ENCODE peak calls at places on chromosomes 4 and X, in nine cellular contexts. One of them, this sample, is unnamed.

GRCh38 chrX:48975541-48975940 is 3.9 kb upstream of the KCND1 start:
- DNase-seq in IMR-90: no peak
- DNase-seq in PC-3: no peak
- DNase-seq in cardiac muscle cell: no peak
- DNase-seq in CD4-positive, CD25-positive, alpha-beta regulatory T cell: no peak
- DNase-seq in fibroblast of mammary gland: no peak
- DNase-seq in astrocyte of the spinal cord: no peak
- DNase-seq in left ventricle myocardium inferior: no peak
- DNase-seq in astrocyte: no peak
- DNase-seq in this sample: no peak

GRCh38 chr4:88017516-88018302 is 10.3 kb downstream of the PKD2 start:
- DNase-seq in IMR-90: peak; percentile 98
- DNase-seq in PC-3: peak; percentile 81
- DNase-seq in cardiac muscle cell: peak; percentile 97
- DNase-seq in CD4-positive, CD25-positive, alpha-beta regulatory T cell: no peak
- DNase-seq in fibroblast of mammary gland: peak; percentile 98
- DNase-seq in astrocyte of the spinal cord: peak; percentile 93
- DNase-seq in left ventricle myocardium inferior: no peak
- DNase-seq in astrocyte: peak; percentile 98
- DNase-seq in this sample: peak; percentile 91

GRCh38 chr4:110799171-110799570 is 176.3 kb upstream of the PITX2 start:
- DNase-seq in IMR-90: no peak
- DNase-seq in PC-3: no peak
- DNase-seq in cardiac muscle cell: no peak
- DNase-seq in CD4-positive, CD25-positive, alpha-beta regulatory T cell: no peak
- DNase-seq in fibroblast of mammary gland: no peak
- DNase-seq in astrocyte of the spinal cord: no peak
- DNase-seq in left ventricle myocardium inferior: no peak
- DNase-seq in astrocyte: no peak
- DNase-seq in this sample: no peak

GRCh38 chrX:153669901-153670731 is 3.5 kb downstream of the PNCK start:
- DNase-seq in IMR-90: no peak
- DNase-seq in PC-3: no peak
- DNase-seq in cardiac muscle cell: no peak
- DNase-seq in CD4-positive, CD25-positive, alpha-beta regulatory T cell: no peak
- DNase-seq in fibroblast of mammary gland: no peak
- DNase-seq in astrocyte of the spinal cord: no peak
- DNase-seq in left ventricle myocardium inferior: no peak
- DNase-seq in astrocyte: no peak
- DNase-seq in this sample: no peak

GRCh38 chr4:8267077-8267476 is 2.5 kb upstream of the HTRA3 start:
- DNase-seq in IMR-90: peak; percentile 33
- DNase-seq in PC-3: peak; percentile 68
- DNase-seq in cardiac muscle cell: peak; percentile 88
- DNase-seq in CD4-positive, CD25-positive, alpha-beta regulatory T cell: peak; percentile 45
- DNase-seq in fibroblast of mammary gland: peak; percentile 62
- DNase-seq in astrocyte of the spinal cord: peak; percentile 22
- DNase-seq in left ventricle myocardium inferior: peak; percentile 87
- DNase-seq in astrocyte: no peak
- DNase-seq in this sample: no peak

GRCh38 chrX:132086717-132087116 is 41.1 kb downstream of the FRMD7 start:
- DNase-seq in IMR-90: no peak
- DNase-seq in PC-3: peak; percentile 65
- DNase-seq in cardiac muscle cell: no peak
- DNase-seq in CD4-positive, CD25-positive, alpha-beta regulatory T cell: no peak
- DNase-seq in fibroblast of mammary gland: peak; percentile 12
- DNase-seq in astrocyte of the spinal cord: no peak
- DNase-seq in left ventricle myocardium inferior: no peak
- DNase-seq in astrocyte: peak; percentile 6
- DNase-seq in this sample: peak; percentile 10

GRCh38 chr4:110361921-110362320 is 114.0 kb upstream of the ENPEP start:
- DNase-seq in IMR-90: no peak
- DNase-seq in PC-3: peak; percentile 85
- DNase-seq in cardiac muscle cell: peak; percentile 85
- DNase-seq in CD4-positive, CD25-positive, alpha-beta regulatory T cell: no peak
- DNase-seq in fibroblast of mammary gland: peak; percentile 41
- DNase-seq in astrocyte of the spinal cord: peak; percentile 95
- DNase-seq in left ventricle myocardium inferior: no peak
- DNase-seq in astrocyte: peak; percentile 90
- DNase-seq in this sample: peak; percentile 71

GRCh38 chrX:103183912-103184311 is 31.0 kb upstream of the BEX4 start:
- DNase-seq in IMR-90: no peak
- DNase-seq in PC-3: no peak
- DNase-seq in cardiac muscle cell: no peak
- DNase-seq in CD4-positive, CD25-positive, alpha-beta regulatory T cell: no peak
- DNase-seq in fibroblast of mammary gland: no peak
- DNase-seq in astrocyte of the spinal cord: no peak
- DNase-seq in left ventricle myocardium inferior: no peak
- DNase-seq in astrocyte: no peak
- DNase-seq in this sample: no peak

GRCh38 chr4:78621395-78621794 is 69.8 kb downstream of the ANXA3 start:
- DNase-seq in IMR-90: no peak
- DNase-seq in PC-3: no peak
- DNase-seq in cardiac muscle cell: no peak
- DNase-seq in CD4-positive, CD25-positive, alpha-beta regulatory T cell: no peak
- DNase-seq in fibroblast of mammary gland: no peak
- DNase-seq in astrocyte of the spinal cord: no peak
- DNase-seq in left ventricle myocardium inferior: no peak
- DNase-seq in astrocyte: no peak
- DNase-seq in this sample: no peak

GRCh38 chr4:150723727-150724411 is 141.9 kb downstream of the MAB21L2 start:
- DNase-seq in IMR-90: no peak
- DNase-seq in PC-3: no peak
- DNase-seq in cardiac muscle cell: no peak
- DNase-seq in CD4-positive, CD25-positive, alpha-beta regulatory T cell: no peak
- DNase-seq in fibroblast of mammary gland: no peak
- DNase-seq in astrocyte of the spinal cord: no peak
- DNase-seq in left ventricle myocardium inferior: no peak
- DNase-seq in astrocyte: no peak
- DNase-seq in this sample: no peak

GRCh38 chrX:19389217-19389616 is 45.5 kb downstream of the PDHA1 start:
- DNase-seq in IMR-90: no peak
- DNase-seq in PC-3: no peak
- DNase-seq in cardiac muscle cell: no peak
- DNase-seq in CD4-positive, CD25-positive, alpha-beta regulatory T cell: no peak
- DNase-seq in fibroblast of mammary gland: no peak
- DNase-seq in astrocyte of the spinal cord: no peak
- DNase-seq in left ventricle myocardium inferior: no peak
- DNase-seq in astrocyte: no peak
- DNase-seq in this sample: no peak

GRCh38 chr4:13977755-13978154 is 350.2 kb upstream of the BOD1L1 start:
- DNase-seq in IMR-90: peak; percentile 5
- DNase-seq in PC-3: no peak
- DNase-seq in cardiac muscle cell: no peak
- DNase-seq in CD4-positive, CD25-positive, alpha-beta regulatory T cell: no peak
- DNase-seq in fibroblast of mammary gland: no peak
- DNase-seq in astrocyte of the spinal cord: no peak
- DNase-seq in left ventricle myocardium inferior: no peak
- DNase-seq in astrocyte: no peak
- DNase-seq in this sample: no peak

GRCh38 chr4:78922207-78922606 is 17.0 kb downstream of the PAQR3 start:
- DNase-seq in IMR-90: peak; percentile 83
- DNase-seq in PC-3: no peak
- DNase-seq in cardiac muscle cell: peak; percentile 40
- DNase-seq in CD4-positive, CD25-positive, alpha-beta regulatory T cell: no peak
- DNase-seq in fibroblast of mammary gland: peak; percentile 77
- DNase-seq in astrocyte of the spinal cord: peak; percentile 39
- DNase-seq in left ventricle myocardium inferior: no peak
- DNase-seq in astrocyte: peak; percentile 54
- DNase-seq in this sample: peak; percentile 39

GRCh38 chr4:84497835-84498202 is 1.3 kb downstream of the NKX6-1 start:
- DNase-seq in IMR-90: no peak
- DNase-seq in PC-3: no peak
- DNase-seq in cardiac muscle cell: no peak
- DNase-seq in CD4-positive, CD25-positive, alpha-beta regulatory T cell: no peak
- DNase-seq in fibroblast of mammary gland: no peak
- DNase-seq in astrocyte of the spinal cord: no peak
- DNase-seq in left ventricle myocardium inferior: no peak
- DNase-seq in astrocyte: no peak
- DNase-seq in this sample: no peak
- H3K4me3 ChIP-seq in IMR-90: peak overlapping the region; percentile 48
- H3K4me3 ChIP-seq in PC-3: peak overlapping the region; percentile 90
- H3K4me3 ChIP-seq in cardiac muscle cell: peak overlapping the region; percentile 31
- H3K4me3 ChIP-seq in CD4-positive, CD25-positive, alpha-beta regulatory T cell: no peak overlapping the region
- H3K4me3 ChIP-seq in fibroblast of mammary gland: peak overlapping the region; percentile 52
- H3K4me3 ChIP-seq in astrocyte of the spinal cord: peak overlapping the region; percentile 61
- H3K4me3 ChIP-seq in left ventricle myocardium inferior: peak overlapping the region; percentile 62
- H3K4me3 ChIP-seq in astrocyte: peak overlapping the region; percentile 65
- H3K4me3 ChIP-seq in this sample: peak overlapping the region; percentile 47

GRCh38 chr4:53508446-53508845 is 82.8 kb downstream of the LNX1 start:
- DNase-seq in IMR-90: peak; percentile 91
- DNase-seq in PC-3: peak; percentile 79
- DNase-seq in cardiac muscle cell: peak; percentile 84
- DNase-seq in CD4-positive, CD25-positive, alpha-beta regulatory T cell: no peak
- DNase-seq in fibroblast of mammary gland: peak; percentile 96
- DNase-seq in astrocyte of the spinal cord: peak; percentile 82
- DNase-seq in left ventricle myocardium inferior: no peak
- DNase-seq in astrocyte: peak; percentile 86
- DNase-seq in this sample: peak; percentile 90

GRCh38 chr4:53507671-53508286 is 83.5 kb downstream of the LNX1 start:
- DNase-seq in IMR-90: peak; percentile 48
- DNase-seq in PC-3: no peak
- DNase-seq in cardiac muscle cell: peak; percentile 98
- DNase-seq in CD4-positive, CD25-positive, alpha-beta regulatory T cell: no peak
- DNase-seq in fibroblast of mammary gland: peak; percentile 99
- DNase-seq in astrocyte of the spinal cord: peak; percentile 95
- DNase-seq in left ventricle myocardium inferior: peak; percentile 78
- DNase-seq in astrocyte: peak; percentile 98
- DNase-seq in this sample: peak; percentile 97

GRCh38 chr4:53505947-53506346 is 85.3 kb downstream of the LNX1 start:
- DNase-seq in IMR-90: peak; percentile 30
- DNase-seq in PC-3: peak; percentile 46
- DNase-seq in cardiac muscle cell: peak; percentile 43
- DNase-seq in CD4-positive, CD25-positive, alpha-beta regulatory T cell: no peak
- DNase-seq in fibroblast of mammary gland: peak; percentile 38
- DNase-seq in astrocyte of the spinal cord: no peak
- DNase-seq in left ventricle myocardium inferior: no peak
- DNase-seq in astrocyte: no peak
- DNase-seq in this sample: no peak

GRCh38 chr4:53510316-53510715 is 81.0 kb downstream of the LNX1 start:
- DNase-seq in IMR-90: peak; percentile 13
- DNase-seq in PC-3: no peak
- DNase-seq in cardiac muscle cell: peak; percentile 52
- DNase-seq in CD4-positive, CD25-positive, alpha-beta regulatory T cell: no peak
- DNase-seq in fibroblast of mammary gland: peak; percentile 19
- DNase-seq in astrocyte of the spinal cord: no peak
- DNase-seq in left ventricle myocardium inferior: no peak
- DNase-seq in astrocyte: peak; percentile 29
- DNase-seq in this sample: no peak

GRCh38 chr4:53507058-53507457 is 84.2 kb downstream of the LNX1 start:
- DNase-seq in IMR-90: no peak
- DNase-seq in PC-3: no peak
- DNase-seq in cardiac muscle cell: no peak
- DNase-seq in CD4-positive, CD25-positive, alpha-beta regulatory T cell: no peak
- DNase-seq in fibroblast of mammary gland: no peak
- DNase-seq in astrocyte of the spinal cord: no peak
- DNase-seq in left ventricle myocardium inferior: no peak
- DNase-seq in astrocyte: no peak
- DNase-seq in this sample: no peak
- H3K4me3 ChIP-seq in IMR-90: no peak overlapping the region
- H3K4me3 ChIP-seq in PC-3: no peak overlapping the region
- H3K4me3 ChIP-seq in cardiac muscle cell: no peak overlapping the region
- H3K4me3 ChIP-seq in CD4-positive, CD25-positive, alpha-beta regulatory T cell: no peak overlapping the region
- H3K4me3 ChIP-seq in fibroblast of mammary gland: peak overlapping the region; percentile 6
- H3K4me3 ChIP-seq in astrocyte of the spinal cord: no peak overlapping the region
- H3K4me3 ChIP-seq in left ventricle myocardium inferior: peak overlapping the region; percentile 40
- H3K4me3 ChIP-seq in astrocyte: no peak overlapping the region
- H3K4me3 ChIP-seq in this sample: no peak overlapping the region

DNA sequence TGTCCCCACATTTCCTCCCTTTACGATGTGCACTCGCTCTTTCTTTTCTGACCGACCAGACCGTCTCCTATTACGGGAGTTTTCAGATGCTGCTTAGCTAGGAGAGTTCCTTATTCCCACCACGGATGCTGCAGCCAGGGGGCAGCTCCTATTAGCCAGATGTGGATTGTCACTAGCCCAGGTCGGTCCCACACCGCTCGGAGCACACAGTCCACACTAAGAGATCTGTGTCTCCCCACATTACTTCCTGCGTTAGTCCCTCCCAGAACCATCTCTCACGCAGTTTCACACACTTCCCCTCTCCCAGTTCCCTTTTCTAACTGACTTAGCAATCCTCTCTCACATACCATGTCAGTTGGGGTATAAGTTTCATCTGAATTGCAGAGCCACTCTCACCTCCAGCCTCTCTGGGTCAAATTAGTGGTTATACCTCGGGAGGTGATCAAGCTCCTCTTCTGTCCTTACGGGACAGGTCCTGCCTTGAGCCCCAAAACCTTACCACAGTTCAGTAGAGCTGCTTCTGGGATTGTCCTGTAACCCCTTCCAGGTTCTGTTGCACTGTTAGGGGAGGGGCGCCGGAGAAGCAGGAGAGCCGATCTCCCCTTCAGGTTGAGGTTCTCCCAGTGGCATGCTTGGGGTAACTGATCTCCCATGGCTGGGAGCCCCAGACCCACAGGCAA is 28.2 kb downstream of the SULT1E1 start:
- DNase-seq in IMR-90: no peak
- DNase-seq in PC-3: no peak
- DNase-seq in cardiac muscle cell: no peak
- DNase-seq in CD4-positive, CD25-positive, alpha-beta regulatory T cell: peak; percentile 16
- DNase-seq in fibroblast of mammary gland: no peak
- DNase-seq in astrocyte of the spinal cord: no peak
- DNase-seq in left ventricle myocardium inferior: peak; percentile 22
- DNase-seq in astrocyte: no peak
- DNase-seq in this sample: no peak
- H3K4me3 ChIP-seq in IMR-90: no peak overlapping the region
- H3K4me3 ChIP-seq in PC-3: no peak overlapping the region
- H3K4me3 ChIP-seq in cardiac muscle cell: no peak overlapping the region
- H3K4me3 ChIP-seq in CD4-positive, CD25-positive, alpha-beta regulatory T cell: no peak overlapping the region
- H3K4me3 ChIP-seq in fibroblast of mammary gland: no peak overlapping the region
- H3K4me3 ChIP-seq in astrocyte of the spinal cord: no peak overlapping the region
- H3K4me3 ChIP-seq in left ventricle myocardium inferior: no peak overlapping the region
- H3K4me3 ChIP-seq in astrocyte: no peak overlapping the region
- H3K4me3 ChIP-seq in this sample: no peak overlapping the region

DNA sequence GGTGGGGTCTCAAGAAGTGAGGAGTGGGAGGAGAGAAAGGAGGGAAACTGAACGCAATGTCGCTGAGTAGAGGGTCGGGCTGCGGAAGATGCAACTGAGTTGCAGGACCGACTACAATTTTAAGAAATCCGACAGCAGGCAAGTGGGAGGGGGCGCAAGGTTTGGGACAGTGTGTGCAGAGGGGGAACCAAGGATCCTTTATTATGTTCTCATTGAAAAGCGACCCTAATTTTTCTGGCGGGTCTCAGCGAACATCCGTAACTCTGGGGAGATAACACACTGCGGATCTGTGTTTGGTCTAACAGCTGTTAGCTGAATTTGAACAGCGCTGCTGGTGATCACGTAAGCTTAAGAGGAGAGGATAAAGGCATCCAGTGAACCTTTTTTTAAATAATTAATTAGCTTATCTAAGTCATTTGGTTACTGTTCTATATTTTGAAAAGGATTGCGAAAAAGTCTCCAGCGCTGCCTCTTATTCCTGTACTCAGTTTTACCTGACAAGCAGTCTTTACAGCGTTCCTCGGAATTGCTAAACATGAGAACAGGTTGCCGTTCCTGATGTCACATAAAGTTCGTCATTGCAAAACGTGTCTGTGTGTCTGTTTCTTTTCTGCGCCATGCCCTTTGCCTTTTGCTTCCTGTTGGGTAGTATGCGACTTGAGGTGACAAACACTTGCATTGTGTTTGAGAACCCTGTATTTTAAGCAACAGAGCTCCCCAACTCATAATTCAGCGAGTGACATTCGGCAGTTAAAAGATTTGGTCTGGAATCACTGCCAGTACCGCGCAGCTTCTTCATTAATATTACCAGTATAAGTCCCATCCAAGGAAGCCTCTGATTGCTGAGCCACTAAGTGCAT is 1.3 kb downstream of the HTR2C start:
- DNase-seq in IMR-90: no peak
- DNase-seq in PC-3: no peak
- DNase-seq in cardiac muscle cell: no peak
- DNase-seq in CD4-positive, CD25-positive, alpha-beta regulatory T cell: no peak
- DNase-seq in fibroblast of mammary gland: no peak
- DNase-seq in astrocyte of the spinal cord: no peak
- DNase-seq in left ventricle myocardium inferior: no peak
- DNase-seq in astrocyte: no peak
- DNase-seq in this sample: no peak
- H3K4me3 ChIP-seq in IMR-90: no peak overlapping the region
- H3K4me3 ChIP-seq in PC-3: no peak overlapping the region
- H3K4me3 ChIP-seq in cardiac muscle cell: peak overlapping the region; percentile 49
- H3K4me3 ChIP-seq in CD4-positive, CD25-positive, alpha-beta regulatory T cell: no peak overlapping the region
- H3K4me3 ChIP-seq in fibroblast of mammary gland: no peak overlapping the region
- H3K4me3 ChIP-seq in astrocyte of the spinal cord: no peak overlapping the region
- H3K4me3 ChIP-seq in left ventricle myocardium inferior: no peak overlapping the region
- H3K4me3 ChIP-seq in astrocyte: no peak overlapping the region
- H3K4me3 ChIP-seq in this sample: no peak overlapping the region

This sample was measured in skeletal muscle cell.